ENCODE peak calls at places on chromosome 11, in nine cellular contexts. One of them, this sample, is unnamed.

GRCh38 chr11:122339661-122340060 is 223.6 kb upstream of the BLID start:
- DNase-seq in ELF-1: no peak
- DNase-seq in GM12892: no peak
- DNase-seq in stimulated activated naive B cell treated with anti-CD40 and anti-IgM and Interleukin-4, amounts not matched to agents 10 μg/mL and 1 μg/mL and 100 μg/mL, for 72 hours: no peak
- DNase-seq in NCI-H524: no peak
- DNase-seq in T follicular helper cell: no peak
- DNase-seq in NCI-H774: no peak
- DNase-seq in cardiac fibroblast: no peak
- DNase-seq in A172: no peak
- DNase-seq in this sample: no peak

GRCh38 chr11:112174789-112175595 is at the start of gene BCO2:
- DNase-seq in cardiac fibroblast: peak; percentile 86
- DNase-seq in NCI-H774: peak; percentile 70
- DNase-seq in A172: peak; percentile 52
- DNase-seq in T follicular helper cell: no peak
- DNase-seq in stimulated activated naive B cell treated with anti-CD40 and anti-IgM and Interleukin-4, amounts not matched to agents 10 μg/mL and 1 μg/mL and 100 μg/mL, for 72 hours: peak; percentile 31
- DNase-seq in GM12892: no peak
- DNase-seq in NCI-H524: no peak
- DNase-seq in ELF-1: peak; percentile 81
- DNase-seq in this sample: peak; percentile 48

GRCh38 chr11:36296925-36297604 is 977 bp downstream of the PRR5L start:
- DNase-seq in GM12892: no peak
- DNase-seq in T follicular helper cell: no peak
- DNase-seq in ELF-1: no peak
- DNase-seq in stimulated activated naive B cell treated with anti-CD40 and anti-IgM and Interleukin-4, amounts not matched to agents 10 μg/mL and 1 μg/mL and 100 μg/mL, for 72 hours: no peak
- DNase-seq in cardiac fibroblast: peak; percentile 96
- DNase-seq in NCI-H774: no peak
- DNase-seq in NCI-H524: no peak
- DNase-seq in A172: no peak
- DNase-seq in this sample: no peak

GRCh38 chr11:12260731-12261521 is 116.4 kb upstream of the PARVA start:
- DNase-seq in T follicular helper cell: no peak
- DNase-seq in stimulated activated naive B cell treated with anti-CD40 and anti-IgM and Interleukin-4, amounts not matched to agents 10 μg/mL and 1 μg/mL and 100 μg/mL, for 72 hours: no peak
- DNase-seq in cardiac fibroblast: no peak
- DNase-seq in NCI-H524: no peak
- DNase-seq in GM12892: no peak
- DNase-seq in ELF-1: peak; percentile 18
- DNase-seq in NCI-H774: no peak
- DNase-seq in A172: no peak
- DNase-seq in this sample: no peak

GRCh38 chr11:68191661-68192579 is 21.2 kb downstream of the KMT5B start:
- DNase-seq in GM12892: no peak
- DNase-seq in cardiac fibroblast: peak; percentile 22
- DNase-seq in stimulated activated naive B cell treated with anti-CD40 and anti-IgM and Interleukin-4, amounts not matched to agents 10 μg/mL and 1 μg/mL and 100 μg/mL, for 72 hours: no peak
- DNase-seq in ELF-1: no peak
- DNase-seq in T follicular helper cell: no peak
- DNase-seq in NCI-H524: no peak
- DNase-seq in A172: no peak
- DNase-seq in NCI-H774: no peak
- DNase-seq in this sample: no peak

GRCh38 chr11:30016588-30017363 is at the start of gene KCNA4:
- DNase-seq in NCI-H524: peak; percentile 13
- DNase-seq in GM12892: no peak
- DNase-seq in A172: no peak
- DNase-seq in T follicular helper cell: no peak
- DNase-seq in stimulated activated naive B cell treated with anti-CD40 and anti-IgM and Interleukin-4, amounts not matched to agents 10 μg/mL and 1 μg/mL and 100 μg/mL, for 72 hours: no peak
- DNase-seq in cardiac fibroblast: no peak
- DNase-seq in ELF-1: peak; percentile 63
- DNase-seq in NCI-H774: peak; percentile 40
- DNase-seq in this sample: peak; percentile 13

GRCh38 chr11:134764966-134765365 is 352.9 kb upstream of the B3GAT1 start:
- DNase-seq in A172: no peak
- DNase-seq in NCI-H524: no peak
- DNase-seq in GM12892: no peak
- DNase-seq in T follicular helper cell: no peak
- DNase-seq in stimulated activated naive B cell treated with anti-CD40 and anti-IgM and Interleukin-4, amounts not matched to agents 10 μg/mL and 1 μg/mL and 100 μg/mL, for 72 hours: no peak
- DNase-seq in cardiac fibroblast: no peak
- DNase-seq in ELF-1: no peak
- DNase-seq in NCI-H774: no peak
- DNase-seq in this sample: no peak

GRCh38 chr11:69451289-69451688 is 30.2 kb upstream of the LINC01488 start:
- DNase-seq in GM12892: no peak
- DNase-seq in ELF-1: no peak
- DNase-seq in cardiac fibroblast: no peak
- DNase-seq in stimulated activated naive B cell treated with anti-CD40 and anti-IgM and Interleukin-4, amounts not matched to agents 10 μg/mL and 1 μg/mL and 100 μg/mL, for 72 hours: no peak
- DNase-seq in NCI-H774: no peak
- DNase-seq in A172: no peak
- DNase-seq in T follicular helper cell: no peak
- DNase-seq in NCI-H524: no peak
- DNase-seq in this sample: no peak

GRCh38 chr11:35786918-35787557 is 124.5 kb downstream of the TRIM44 start:
- DNase-seq in T follicular helper cell: no peak
- DNase-seq in ELF-1: peak; percentile 4
- DNase-seq in GM12892: no peak
- DNase-seq in cardiac fibroblast: peak; percentile 19
- DNase-seq in A172: no peak
- DNase-seq in NCI-H524: no peak
- DNase-seq in stimulated activated naive B cell treated with anti-CD40 and anti-IgM and Interleukin-4, amounts not matched to agents 10 μg/mL and 1 μg/mL and 100 μg/mL, for 72 hours: no peak
- DNase-seq in NCI-H774: no peak
- DNase-seq in this sample: peak; percentile 7

GRCh38 chr11:107078375-107078774 is 60.1 kb upstream of the GUCY1A2 start:
- DNase-seq in stimulated activated naive B cell treated with anti-CD40 and anti-IgM and Interleukin-4, amounts not matched to agents 10 μg/mL and 1 μg/mL and 100 μg/mL, for 72 hours: no peak
- DNase-seq in GM12892: no peak
- DNase-seq in NCI-H774: no peak
- DNase-seq in A172: no peak
- DNase-seq in ELF-1: no peak
- DNase-seq in cardiac fibroblast: no peak
- DNase-seq in NCI-H524: no peak
- DNase-seq in T follicular helper cell: no peak
- DNase-seq in this sample: no peak

GRCh38 chr11:1271002-1271401 is 38.4 kb downstream of the TOLLIP start:
- DNase-seq in GM12892: no peak
- DNase-seq in NCI-H774: no peak
- DNase-seq in NCI-H524: no peak
- DNase-seq in T follicular helper cell: no peak
- DNase-seq in stimulated activated naive B cell treated with anti-CD40 and anti-IgM and Interleukin-4, amounts not matched to agents 10 μg/mL and 1 μg/mL and 100 μg/mL, for 72 hours: no peak
- DNase-seq in cardiac fibroblast: no peak
- DNase-seq in ELF-1: peak; percentile 43
- DNase-seq in A172: no peak
- DNase-seq in this sample: no peak

GRCh38 chr11:87212891-87213290 is 175.2 kb downstream of the TMEM135 start:
- DNase-seq in ELF-1: no peak
- DNase-seq in NCI-H774: no peak
- DNase-seq in stimulated activated naive B cell treated with anti-CD40 and anti-IgM and Interleukin-4, amounts not matched to agents 10 μg/mL and 1 μg/mL and 100 μg/mL, for 72 hours: no peak
- DNase-seq in cardiac fibroblast: no peak
- DNase-seq in T follicular helper cell: no peak
- DNase-seq in NCI-H524: no peak
- DNase-seq in A172: no peak
- DNase-seq in GM12892: no peak
- DNase-seq in this sample: no peak

GRCh38 chr11:77705195-77705876 is 67.7 kb upstream of the CLNS1A start:
- DNase-seq in NCI-H524: no peak
- DNase-seq in ELF-1: peak; percentile 20
- DNase-seq in T follicular helper cell: no peak
- DNase-seq in cardiac fibroblast: peak; percentile 71
- DNase-seq in stimulated activated naive B cell treated with anti-CD40 and anti-IgM and Interleukin-4, amounts not matched to agents 10 μg/mL and 1 μg/mL and 100 μg/mL, for 72 hours: no peak
- DNase-seq in A172: peak; percentile 59
- DNase-seq in GM12892: no peak
- DNase-seq in NCI-H774: no peak
- DNase-seq in this sample: no peak

GRCh38 chr11:32172771-32173170 is 81.9 kb downstream of the RCN1 start:
- DNase-seq in NCI-H774: no peak
- DNase-seq in cardiac fibroblast: peak; percentile 30
- DNase-seq in NCI-H524: no peak
- DNase-seq in ELF-1: peak; percentile 56
- DNase-seq in T follicular helper cell: no peak
- DNase-seq in stimulated activated naive B cell treated with anti-CD40 and anti-IgM and Interleukin-4, amounts not matched to agents 10 μg/mL and 1 μg/mL and 100 μg/mL, for 72 hours: no peak
- DNase-seq in GM12892: no peak
- DNase-seq in A172: no peak
- DNase-seq in this sample: no peak

GRCh38 chr11:83025267-83025704 is 46.4 kb downstream of the RAB30 start:
- DNase-seq in ELF-1: peak; percentile 81
- DNase-seq in A172: no peak
- DNase-seq in GM12892: no peak
- DNase-seq in T follicular helper cell: no peak
- DNase-seq in NCI-H524: no peak
- DNase-seq in cardiac fibroblast: no peak
- DNase-seq in NCI-H774: no peak
- DNase-seq in stimulated activated naive B cell treated with anti-CD40 and anti-IgM and Interleukin-4, amounts not matched to agents 10 μg/mL and 1 μg/mL and 100 μg/mL, for 72 hours: no peak
- DNase-seq in this sample: peak; percentile 53

GRCh38 chr11:103863497-103863896 is 172.9 kb upstream of the DDI1 start:
- DNase-seq in stimulated activated naive B cell treated with anti-CD40 and anti-IgM and Interleukin-4, amounts not matched to agents 10 μg/mL and 1 μg/mL and 100 μg/mL, for 72 hours: no peak
- DNase-seq in cardiac fibroblast: peak; percentile 69
- DNase-seq in GM12892: no peak
- DNase-seq in A172: peak; percentile 12
- DNase-seq in T follicular helper cell: no peak
- DNase-seq in ELF-1: no peak
- DNase-seq in NCI-H524: no peak
- DNase-seq in NCI-H774: no peak
- DNase-seq in this sample: no peak

GRCh38 chr11:100830295-100830694 is 143.2 kb downstream of the ARHGAP42 start:
- DNase-seq in ELF-1: no peak
- DNase-seq in NCI-H774: no peak
- DNase-seq in stimulated activated naive B cell treated with anti-CD40 and anti-IgM and Interleukin-4, amounts not matched to agents 10 μg/mL and 1 μg/mL and 100 μg/mL, for 72 hours: no peak
- DNase-seq in A172: no peak
- DNase-seq in T follicular helper cell: no peak
- DNase-seq in GM12892: no peak
- DNase-seq in cardiac fibroblast: no peak
- DNase-seq in NCI-H524: no peak
- DNase-seq in this sample: peak; percentile 42

GRCh38 chr11:117821431-117821830 is 3.1 kb downstream of the FXYD2 start:
- DNase-seq in cardiac fibroblast: no peak
- DNase-seq in T follicular helper cell: no peak
- DNase-seq in GM12892: no peak
- DNase-seq in stimulated activated naive B cell treated with anti-CD40 and anti-IgM and Interleukin-4, amounts not matched to agents 10 μg/mL and 1 μg/mL and 100 μg/mL, for 72 hours: no peak
- DNase-seq in A172: no peak
- DNase-seq in NCI-H524: no peak
- DNase-seq in ELF-1: no peak
- DNase-seq in NCI-H774: no peak
- DNase-seq in this sample: no peak

GRCh38 chr11:12674571-12674935 is 332 bp downstream of the TEAD1 start:
- DNase-seq in cardiac fibroblast: no peak
- DNase-seq in NCI-H524: no peak
- DNase-seq in GM12892: peak; percentile 36
- DNase-seq in A172: no peak
- DNase-seq in stimulated activated naive B cell treated with anti-CD40 and anti-IgM and Interleukin-4, amounts not matched to agents 10 μg/mL and 1 μg/mL and 100 μg/mL, for 72 hours: no peak
- DNase-seq in ELF-1: no peak
- DNase-seq in NCI-H774: no peak
- DNase-seq in T follicular helper cell: no peak
- DNase-seq in this sample: no peak

GRCh38 chr11:2645779-2646118 is 54.0 kb downstream of the KCNQ1OT1 start:
- DNase-seq in GM12892: no peak
- DNase-seq in A172: no peak
- DNase-seq in NCI-H524: no peak
- DNase-seq in cardiac fibroblast: no peak
- DNase-seq in NCI-H774: no peak
- DNase-seq in T follicular helper cell: no peak
- DNase-seq in stimulated activated naive B cell treated with anti-CD40 and anti-IgM and Interleukin-4, amounts not matched to agents 10 μg/mL and 1 μg/mL and 100 μg/mL, for 72 hours: no peak
- DNase-seq in ELF-1: no peak
- DNase-seq in this sample: no peak

GRCh38 chr11:46455816-46456215 is 64.2 kb upstream of the CHRM4 start:
- DNase-seq in T follicular helper cell: no peak
- DNase-seq in GM12892: no peak
- DNase-seq in cardiac fibroblast: no peak
- DNase-seq in ELF-1: no peak
- DNase-seq in NCI-H524: no peak
- DNase-seq in stimulated activated naive B cell treated with anti-CD40 and anti-IgM and Interleukin-4, amounts not matched to agents 10 μg/mL and 1 μg/mL and 100 μg/mL, for 72 hours: no peak
- DNase-seq in NCI-H774: no peak
- DNase-seq in A172: no peak
- DNase-seq in this sample: no peak

GRCh38 chr11:117172678-117173421 is 5.7 kb upstream of the SIDT2 start:
- DNase-seq in cardiac fibroblast: peak; percentile 52
- DNase-seq in NCI-H524: no peak
- DNase-seq in T follicular helper cell: no peak
- DNase-seq in GM12892: no peak
- DNase-seq in NCI-H774: no peak
- DNase-seq in stimulated activated naive B cell treated with anti-CD40 and anti-IgM and Interleukin-4, amounts not matched to agents 10 μg/mL and 1 μg/mL and 100 μg/mL, for 72 hours: no peak
- DNase-seq in A172: no peak
- DNase-seq in ELF-1: peak; percentile 87
- DNase-seq in this sample: no peak

GRCh38 chr11:13015753-13016152 is 6.6 kb downstream of the RASSF10 start:
- DNase-seq in ELF-1: no peak
- DNase-seq in stimulated activated naive B cell treated with anti-CD40 and anti-IgM and Interleukin-4, amounts not matched to agents 10 μg/mL and 1 μg/mL and 100 μg/mL, for 72 hours: no peak
- DNase-seq in NCI-H524: no peak
- DNase-seq in T follicular helper cell: no peak
- DNase-seq in NCI-H774: no peak
- DNase-seq in A172: no peak
- DNase-seq in GM12892: no peak
- DNase-seq in cardiac fibroblast: no peak
- DNase-seq in this sample: no peak

GRCh38 chr11:23956586-23956985 is 540.3 kb upstream of the LUZP2 start:
- DNase-seq in NCI-H524: no peak
- DNase-seq in cardiac fibroblast: peak; percentile 19
- DNase-seq in A172: no peak
- DNase-seq in GM12892: no peak
- DNase-seq in T follicular helper cell: no peak
- DNase-seq in stimulated activated naive B cell treated with anti-CD40 and anti-IgM and Interleukin-4, amounts not matched to agents 10 μg/mL and 1 μg/mL and 100 μg/mL, for 72 hours: no peak
- DNase-seq in NCI-H774: no peak
- DNase-seq in ELF-1: no peak
- DNase-seq in this sample: no peak

GRCh38 chr11:9615031-9615451 is 41.6 kb downstream of the WEE1 start:
- DNase-seq in NCI-H774: no peak
- DNase-seq in cardiac fibroblast: peak; percentile 52
- DNase-seq in A172: no peak
- DNase-seq in T follicular helper cell: no peak
- DNase-seq in NCI-H524: no peak
- DNase-seq in ELF-1: no peak
- DNase-seq in stimulated activated naive B cell treated with anti-CD40 and anti-IgM and Interleukin-4, amounts not matched to agents 10 μg/mL and 1 μg/mL and 100 μg/mL, for 72 hours: peak; percentile 85
- DNase-seq in GM12892: no peak
- DNase-seq in this sample: no peak

GRCh38 chr11:75344761-75345454 is 6.6 kb downstream of the ARRB1 start:
- DNase-seq in stimulated activated naive B cell treated with anti-CD40 and anti-IgM and Interleukin-4, amounts not matched to agents 10 μg/mL and 1 μg/mL and 100 μg/mL, for 72 hours: no peak
- DNase-seq in NCI-H524: no peak
- DNase-seq in A172: peak; percentile 43
- DNase-seq in GM12892: no peak
- DNase-seq in NCI-H774: no peak
- DNase-seq in T follicular helper cell: no peak
- DNase-seq in cardiac fibroblast: peak; percentile 35
- DNase-seq in ELF-1: no peak
- DNase-seq in this sample: no peak

GRCh38 chr11:3199537-3200295 is 18.9 kb downstream of the MRGPRG start:
- DNase-seq in cardiac fibroblast: no peak
- DNase-seq in stimulated activated naive B cell treated with anti-CD40 and anti-IgM and Interleukin-4, amounts not matched to agents 10 μg/mL and 1 μg/mL and 100 μg/mL, for 72 hours: no peak
- DNase-seq in T follicular helper cell: no peak
- DNase-seq in GM12892: no peak
- DNase-seq in ELF-1: no peak
- DNase-seq in A172: no peak
- DNase-seq in NCI-H774: no peak
- DNase-seq in NCI-H524: no peak
- DNase-seq in this sample: no peak

GRCh38 chr11:126048198-126048597 is 14.5 kb downstream of the CDON start:
- DNase-seq in T follicular helper cell: no peak
- DNase-seq in ELF-1: no peak
- DNase-seq in GM12892: no peak
- DNase-seq in NCI-H524: no peak
- DNase-seq in A172: no peak
- DNase-seq in stimulated activated naive B cell treated with anti-CD40 and anti-IgM and Interleukin-4, amounts not matched to agents 10 μg/mL and 1 μg/mL and 100 μg/mL, for 72 hours: no peak
- DNase-seq in NCI-H774: no peak
- DNase-seq in cardiac fibroblast: no peak
- DNase-seq in this sample: no peak

GRCh38 chr11:11521306-11522002 is 100.4 kb downstream of the GALNT18 start:
- DNase-seq in ELF-1: no peak
- DNase-seq in cardiac fibroblast: no peak
- DNase-seq in stimulated activated naive B cell treated with anti-CD40 and anti-IgM and Interleukin-4, amounts not matched to agents 10 μg/mL and 1 μg/mL and 100 μg/mL, for 72 hours: no peak
- DNase-seq in A172: no peak
- DNase-seq in NCI-H524: no peak
- DNase-seq in GM12892: no peak
- DNase-seq in T follicular helper cell: no peak
- DNase-seq in NCI-H774: no peak
- DNase-seq in this sample: no peak

GRCh38 chr11:76763573-76764348 is 19.4 kb upstream of the TSKU start:
- DNase-seq in GM12892: no peak
- DNase-seq in ELF-1: no peak
- DNase-seq in A172: peak; percentile 79
- DNase-seq in NCI-H774: no peak
- DNase-seq in stimulated activated naive B cell treated with anti-CD40 and anti-IgM and Interleukin-4, amounts not matched to agents 10 μg/mL and 1 μg/mL and 100 μg/mL, for 72 hours: no peak
- DNase-seq in T follicular helper cell: no peak
- DNase-seq in cardiac fibroblast: peak; percentile 87
- DNase-seq in NCI-H524: no peak
- DNase-seq in this sample: no peak

GRCh38 chr11:34126959-34127848 is 21.8 kb downstream of the NAT10 start:
- DNase-seq in ELF-1: no peak
- DNase-seq in NCI-H524: no peak
- DNase-seq in A172: peak; percentile 21
- DNase-seq in NCI-H774: no peak
- DNase-seq in cardiac fibroblast: peak; percentile 3
- DNase-seq in T follicular helper cell: no peak
- DNase-seq in stimulated activated naive B cell treated with anti-CD40 and anti-IgM and Interleukin-4, amounts not matched to agents 10 μg/mL and 1 μg/mL and 100 μg/mL, for 72 hours: no peak
- DNase-seq in GM12892: no peak
- DNase-seq in this sample: no peak

This sample was measured in COR-L47.